ENCODE peak calls at places on chromosome 22, in seven cellular contexts. G is endothelial cell, N is GM23248, U is fibroblast of lung, Q is AG08396, T is NCI-H774, V is dermis microvascular lymphatic vessel endothelial cell. O is an unnamed sample.

GRCh38 chr22:46935506-46936377 is 173.3 kb downstream of the TBC1D22A start:
- DNase-seq in G (no peak), N (peak), U (no peak), Q (no peak), T (no peak), V (no peak), O (no peak)

GRCh38 chr22:49014227-49015201 is 813.2 kb downstream of the BRD1 start:
- DNase-seq in G (no peak), N (no peak), U (no peak), Q (no peak), T (no peak), V (no peak), O (no peak)

GRCh38 chr22:37519268-37520195 is at the start of gene CARD10:
- DNase-seq in G (peak), N (peak), U (no peak), Q (peak), T (peak), V (no peak), O (no peak)

GRCh38 chr22:37505565-37505964 is 13.7 kb downstream of the CARD10 start:
- DNase-seq in G (no peak), N (no peak), U (no peak), Q (no peak), T (no peak), V (no peak), O (no peak)

GRCh38 chr22:23073506-23074229 is 3.3 kb downstream of the GNAZ start:
- DNase-seq in G (no peak), N (no peak), U (no peak), Q (no peak), T (no peak), V (no peak), O (no peak)

GRCh38 chr22:43561421-43562178 is 149.8 kb downstream of the MPPED1 start:
- DNase-seq in G (no peak), N (no peak), U (no peak), Q (no peak), T (no peak), V (no peak), O (no peak)

GRCh38 chr22:38205261-38206128 is 3.7 kb downstream of the MAFF start:
- DNase-seq in G (no peak), N (peak), U (peak), Q (peak), T (no peak), V (no peak), O (no peak)

GRCh38 chr22:44450503-44450902 is 47.5 kb downstream of the RTL6 start:
- DNase-seq in G (no peak), N (no peak), U (no peak), Q (no peak), T (no peak), V (no peak), O (no peak)

GRCh38 chr22:21816787-21817496 is 50.5 kb downstream of the MAPK1 start:
- DNase-seq in G (no peak), N (peak), U (peak), Q (peak), T (no peak), V (peak), O (peak)

GRCh38 chr22:29128891-29129643 is 56.2 kb downstream of the KREMEN1 start:
- DNase-seq in G (no peak), N (peak), U (no peak), Q (peak), T (no peak), V (no peak), O (no peak)

GRCh38 chr22:24429411-24430365 is 2.3 kb downstream of the ADORA2A start:
- DNase-seq in G (no peak), N (peak), U (no peak), Q (no peak), T (no peak), V (no peak), O (no peak)

GRCh38 chr22:35498026-35498425 is 42.6 kb upstream of the RASD2 start:
- DNase-seq in G (no peak), N (no peak), U (peak), Q (no peak), T (no peak), V (no peak), O (no peak)

GRCh38 chr22:42001127-42001526 is 2.5 kb downstream of the WBP2NL start:
- DNase-seq in G (no peak), N (peak), U (no peak), Q (no peak), T (no peak), V (no peak), O (no peak)

O was measured in GM18507.